ENCODE peak calls at places on chromosomes 5 and 9, in six cellular contexts. N is LNCaP clone FGC; F is tibial artery; C is suprapubic skin; J is natural killer cell; I is CD4-positive, alpha-beta T cell. X is an unnamed sample.

GRCh38 chr9:106127771-106128170 is 433.4 kb downstream of the TMEM38B start:
- DNase-seq in C (no peak), J (no peak), F (no peak), N (no peak), I (no peak), X (no peak)

GRCh38 chr5:32542216-32543059 is 42.9 kb upstream of the SUB1 start:
- DNase-seq in F (no peak), J (no peak), N (no peak), I (no peak), C (no peak), X (no peak)

GRCh38 chr5:92741906-92742305 is 839.1 kb downstream of the NR2F1-AS1 start:
- DNase-seq in C (no peak), I (no peak), N (no peak), F (no peak), J (no peak), X (no peak)

GRCh38 chr5:73515232-73515631 is 17.0 kb downstream of the BTF3 start:
- DNase-seq in J (no peak), I (no peak), C (no peak), F (no peak), N (peak), X (no peak)

GRCh38 chr5:96070625-96071246 is 109.1 kb upstream of the ELL2 start:
- DNase-seq in C (no peak), I (no peak), F (no peak), N (no peak), J (no peak), X (no peak)

GRCh38 chr5:122180863-122181519 is 51.6 kb downstream of the ZNF474 start:
- DNase-seq in C (no peak), I (no peak), F (no peak), N (no peak), J (no peak), X (no peak)

GRCh38 chr5:55306641-55307382 is 682 bp downstream of the DHX29 start:
- DNase-seq in I (no peak), C (no peak), J (no peak), N (peak), F (no peak), X (no peak)

GRCh38 chr5:172437445-172438303 is 16.7 kb downstream of the SH3PXD2B start:
- DNase-seq in N (no peak), J (no peak), I (no peak), C (peak), F (peak), X (no peak)

GRCh38 chr5:14114615-14115251 is 28.4 kb upstream of the TRIO start:
- DNase-seq in F (no peak), N (no peak), C (no peak), I (no peak), J (no peak), X (no peak)

GRCh38 chr9:98707158-98708102 is 1.3 kb downstream of the GABBR2 start:
- DNase-seq in N (peak), J (no peak), C (no peak), I (no peak), F (no peak), X (no peak)

GRCh38 chr5:127968998-127969397 is 114.6 kb upstream of the SLC12A2 start:
- DNase-seq in N (no peak), F (no peak), C (no peak), I (no peak), J (no peak), X (no peak)

GRCh38 chr9:92242115-92242778 is 51.2 kb downstream of the IARS1 start:
- DNase-seq in C (no peak), I (no peak), J (no peak), F (no peak), N (no peak), X (no peak)

GRCh38 chr5:144298658-144299057 is 128.0 kb downstream of the KCTD16 start:
- DNase-seq in N (no peak), J (no peak), I (no peak), C (no peak), F (no peak), X (no peak)

GRCh38 chr9:109441296-109441695 is 56.8 kb downstream of the PTPN3 start:
- DNase-seq in F (no peak), J (no peak), I (no peak), N (no peak), C (no peak), X (no peak)

GRCh38 chr9:76101945-76102344 is 211.5 kb downstream of the PCSK5 start:
- DNase-seq in I (no peak), F (no peak), J (no peak), C (no peak), N (no peak), X (no peak)

GRCh38 chr5:76469656-76470290 is 66.7 kb downstream of the IQGAP2 start:
- DNase-seq in F (no peak), N (no peak), I (no peak), J (no peak), C (no peak), X (no peak)

GRCh38 chr9:121839726-121840500 is 188.5 kb downstream of the DAB2IP start:
- DNase-seq in I (no peak), N (no peak), J (no peak), F (no peak), C (no peak), X (peak)

GRCh38 chr5:139828207-139828895 is 32.7 kb downstream of the PSD2 start:
- DNase-seq in F (no peak), I (no peak), J (no peak), N (no peak), C (no peak), X (no peak)

GRCh38 chr9:19028835-19029451 is 4.1 kb downstream of the SAXO1 start:
- DNase-seq in N (peak), C (no peak), F (no peak), I (no peak), J (no peak), X (no peak)

GRCh38 chr9:23117621-23118020 is 671.0 kb downstream of the DMRTA1 start:
- DNase-seq in I (no peak), J (no peak), F (no peak), N (no peak), C (no peak), X (no peak)

GRCh38 chr5:96885518-96886338 is 9.4 kb downstream of the ERAP2 start:
- DNase-seq in I (no peak), N (no peak), F (no peak), J (no peak), C (no peak), X (no peak)

GRCh38 chr9:132997591-132997990 is 19.1 kb downstream of the GFI1B start:
- DNase-seq in F (no peak), J (no peak), I (no peak), N (no peak), C (no peak), X (no peak)

GRCh38 chr5:179237770-179238627 is 107.3 kb downstream of the ADAMTS2 start:
- DNase-seq in F (no peak), N (no peak), C (peak), I (peak), J (peak), X (peak)

GRCh38 chr9:108151161-108151586 is 661.6 kb upstream of the KLF4 start:
- DNase-seq in N (no peak), I (no peak), J (no peak), F (peak), C (peak), X (no peak)

GRCh38 chr9:97853844-97854695 is 1.0 kb downstream of the FOXE1 start:
- DNase-seq in N (no peak), C (no peak), J (no peak), F (no peak), I (peak), X (peak)

GRCh38 chr5:176364765-176365662 is at the start of gene ARL10:
- DNase-seq in I (peak), C (no peak), J (no peak), N (no peak), F (peak), X (no peak)

GRCh38 chr5:37727238-37727637 is 112.6 kb downstream of the GDNF start:
- DNase-seq in I (no peak), J (no peak), N (no peak), C (no peak), F (no peak), X (no peak)

GRCh38 chr9:128555180-128555721 is 2.9 kb downstream of the SPTAN1 start:
- DNase-seq in I (no peak), C (no peak), J (no peak), N (no peak), F (no peak), X (no peak)

GRCh38 chr9:34417734-34418133 is 40.6 kb downstream of the FAM219A start:
- DNase-seq in C (no peak), F (no peak), J (no peak), N (no peak), I (no peak), X (no peak)

GRCh38 chr9:28839778-28840430 is 1266.6 kb upstream of the C9orf72 start:
- DNase-seq in J (no peak), F (no peak), I (no peak), N (no peak), C (no peak), X (no peak)

GRCh38 chr5:96661101-96661840 is 905 bp upstream of the CAST start:
- DNase-seq in C (no peak), J (peak), F (peak), I (peak), N (no peak), X (no peak)

GRCh38 chr5:53038196-53038847 is 49.2 kb downstream of the ITGA2 start:
- DNase-seq in C (no peak), F (no peak), N (no peak), I (no peak), J (no peak), X (no peak)

GRCh38 chr9:130962418-130963316 is 23.6 kb upstream of the FIBCD1 start:
- DNase-seq in F (peak), J (no peak), I (no peak), C (no peak), N (no peak), X (peak)

GRCh38 chr5:43429706-43430105 is 17.5 kb upstream of the CCL28 start:
- DNase-seq in J (no peak), N (no peak), C (no peak), I (no peak), F (no peak), X (no peak)

GRCh38 chr5:150124596-150124995 is 31.0 kb downstream of the PDGFRB start:
- DNase-seq in I (no peak), F (no peak), N (no peak), J (no peak), C (no peak), X (no peak)

GRCh38 chr5:125595095-125595494 is 828.1 kb upstream of the GRAMD2B start:
- DNase-seq in J (no peak), C (no peak), F (no peak), I (no peak), N (no peak), X (no peak)

GRCh38 chr9:120839146-120839545 is 3.6 kb downstream of the PSMD5 start:
- DNase-seq in J (no peak), F (no peak), I (no peak), C (no peak), N (no peak), X (peak)

GRCh38 chr5:132093310-132093709 is 19.7 kb downstream of the CSF2 start:
- DNase-seq in J (no peak), I (no peak), F (no peak), C (no peak), N (no peak), X (no peak)

GRCh38 chr9:79600466-79600865 is 28.7 kb downstream of the TLE4 start:
- DNase-seq in C (no peak), N (no peak), F (no peak), J (no peak), I (no peak), X (no peak)

GRCh38 chr9:79604149-79604548 is 32.4 kb downstream of the TLE4 start:
- DNase-seq in N (no peak), I (no peak), F (no peak), J (no peak), C (no peak), X (no peak)

GRCh38 chr9:79604921-79605562 is 33.3 kb downstream of the TLE4 start:
- DNase-seq in F (no peak), J (no peak), N (no peak), C (no peak), I (no peak), X (no peak)

GRCh38 chr9:79598562-79599345 is 27.0 kb downstream of the TLE4 start:
- DNase-seq in N (no peak), I (no peak), C (no peak), J (no peak), F (no peak), X (no peak)

DNA sequence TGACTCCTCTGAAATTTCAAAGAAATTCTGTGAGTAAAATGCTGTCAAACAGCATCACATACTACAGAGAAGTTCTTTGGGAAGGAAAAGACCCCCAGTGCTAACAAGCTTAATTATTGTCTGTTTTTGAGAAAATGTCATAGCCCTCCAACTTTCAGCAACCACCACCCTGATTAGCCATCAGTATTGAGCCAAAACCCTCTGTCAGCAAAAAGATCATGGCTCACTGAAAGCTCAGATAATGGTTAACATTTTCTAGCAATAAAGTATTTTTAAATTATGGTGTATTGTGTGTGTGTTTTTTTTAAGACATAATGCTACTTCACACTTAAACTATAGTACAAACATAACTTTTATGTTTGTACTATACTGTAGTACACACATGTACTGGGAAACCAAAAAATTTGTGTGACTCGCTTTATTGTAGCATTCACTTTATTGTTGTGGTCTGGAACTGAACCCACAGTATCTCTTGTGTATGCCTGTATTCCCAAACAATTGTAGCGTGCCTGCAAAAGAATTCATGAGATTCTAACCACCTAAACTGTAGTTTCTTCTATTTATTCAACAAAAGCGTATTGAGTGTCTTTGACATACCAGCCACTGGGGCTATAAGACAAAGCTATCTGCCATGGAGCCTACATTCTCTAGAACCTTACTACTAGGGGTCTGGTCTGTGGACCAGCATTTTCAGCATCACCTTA is 31.6 kb downstream of the TLE4 start:
- DNase-seq in I (no peak), C (no peak), J (no peak), F (no peak), N (no peak), X (no peak)
- TF ChIP-seq CTCF in I (no peak), C (no peak), J (no peak), F (no peak), N (no peak), X (no peak)

GRCh38 chr9:1353291-1353690 is 303.1 kb downstream of the DMRT2 start:
- DNase-seq in F (no peak), N (no peak), I (no peak), J (no peak), C (no peak), X (no peak)
- TF ChIP-seq CTCF in F (no peak), N (no peak), I (no peak), J (no peak), C (no peak), X (no peak)

GRCh38 chr5:65623482-65623881 is 651 bp downstream of the TRIM23 start:
- DNase-seq in N (no peak), C (no peak), F (no peak), I (no peak), J (no peak), X (no peak)

GRCh38 chr5:65620021-65620420 is 4.1 kb downstream of the TRIM23 start:
- DNase-seq in N (no peak), J (no peak), I (no peak), F (no peak), C (no peak), X (no peak)

GRCh38 chr5:65625743-65626142 is 916 bp downstream of the SHLD3 start:
- DNase-seq in C (no peak), J (no peak), F (no peak), N (no peak), I (no peak), X (no peak)

GRCh38 chr5:65624570-65625555 is at the start of the genes SHLD3 and TRAPPC13:
- DNase-seq in I (peak), J (peak), F (peak), N (peak), C (peak), X (no peak)

GRCh38 chr5:65624025-65624569 is at the start of gene TRIM23:
- DNase-seq in C (peak), N (peak), F (peak), J (peak), I (peak), X (peak)
- TF ChIP-seq CTCF in C (no peak), N (no peak), F (no peak), J (no peak), I (no peak), X (peak)

DNA sequence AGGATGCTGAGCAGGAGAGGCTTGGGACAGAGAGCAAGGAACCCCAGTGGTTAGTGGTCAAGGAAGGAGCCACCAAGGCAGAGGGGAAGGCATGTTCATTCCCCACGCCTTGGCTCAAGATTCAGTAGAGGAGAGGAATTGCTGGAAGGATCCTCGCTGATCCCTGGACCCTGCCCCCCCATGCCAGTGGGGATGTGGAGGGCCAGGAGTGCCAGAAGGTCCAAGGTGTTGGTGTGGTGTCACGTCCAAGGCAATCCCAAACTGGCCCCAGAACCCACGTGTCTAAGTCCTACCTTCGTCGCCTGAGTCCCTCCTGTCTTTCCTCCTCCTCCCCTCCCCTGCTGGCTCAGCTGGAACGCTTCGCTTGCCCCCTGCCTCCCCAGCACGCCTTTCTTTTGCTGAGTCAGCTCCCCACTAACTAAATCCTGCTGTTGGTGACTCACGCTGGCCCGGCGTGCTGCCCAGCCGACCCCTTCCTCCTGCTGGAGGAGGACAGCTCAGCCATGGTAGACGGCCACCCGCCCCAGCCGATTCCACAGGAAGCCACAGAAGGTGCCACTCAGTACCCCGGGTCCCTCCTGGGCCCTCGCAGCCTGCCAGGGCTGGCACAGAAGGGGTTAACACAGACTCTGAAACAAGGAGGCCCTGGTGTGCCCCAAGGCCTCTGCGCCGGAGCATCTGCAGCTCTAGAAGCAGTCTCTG is 37.6 kb upstream of the ORM1 start:
- DNase-seq in I (no peak), J (no peak), F (peak), N (no peak), C (peak), X (peak)
- TF ChIP-seq CTCF in I (no peak), J (no peak), F (no peak), N (no peak), C (no peak), X (peak)

GRCh38 chr9:123091459-123091858 is 58.0 kb downstream of the GPR21 start:
- DNase-seq in I (no peak), F (no peak), C (no peak), J (no peak), N (no peak), X (no peak)
- TF ChIP-seq CTCF in I (no peak), F (no peak), C (no peak), J (no peak), N (peak), X (peak)

GRCh38 chr5:80127037-80127642 is 92.0 kb downstream of the THBS4 start:
- DNase-seq in N (no peak), F (no peak), I (no peak), J (no peak), C (no peak), X (no peak)
- TF ChIP-seq CTCF in N (no peak), F (no peak), I (no peak), J (no peak), C (no peak), X (no peak)

GRCh38 chr9:124861342-124862229 is at the start of the genes ARPC5L and RPL35:
- DNase-seq in F (peak), J (peak), C (peak), I (peak), N (peak), X (peak)
- TF ChIP-seq CTCF in F (peak), J (peak), C (no peak), I (peak), N (peak), X (peak)

DNA sequence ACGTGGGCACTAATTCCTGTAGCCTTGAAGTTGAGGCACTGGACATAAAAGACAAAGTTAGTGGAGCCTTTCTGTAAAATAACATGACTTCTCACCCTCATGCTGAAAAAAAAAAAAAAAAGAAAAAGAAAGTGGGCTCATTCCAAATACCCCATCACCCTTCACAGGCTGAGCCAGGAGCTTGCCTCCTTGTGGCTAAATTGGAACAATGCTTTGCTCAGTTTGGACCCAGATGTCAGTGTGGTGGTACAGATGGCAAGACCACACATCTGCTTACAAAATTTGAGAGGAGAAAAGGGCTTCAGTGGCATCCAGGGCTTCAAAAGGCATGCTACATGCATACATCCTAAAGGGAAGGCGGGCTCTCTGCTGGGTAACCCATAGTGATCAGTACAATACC is 342.8 kb downstream of the EBF1 start:
- DNase-seq in I (no peak), N (no peak), J (no peak), C (no peak), F (no peak), X (no peak)
- TF ChIP-seq CTCF in I (no peak), N (no peak), J (no peak), C (no peak), F (no peak), X (peak)

GRCh38 chr5:115511632-115512031 is 32.9 kb downstream of the FEM1C start:
- DNase-seq in N (no peak), F (no peak), I (no peak), J (no peak), C (no peak), X (no peak)
- TF ChIP-seq CTCF in N (no peak), F (no peak), I (no peak), J (no peak), C (no peak), X (no peak)

GRCh38 chr5:138448481-138449398 is 9.9 kb downstream of the REEP2 start:
- DNase-seq in C (no peak), I (no peak), N (no peak), F (no peak), J (no peak), X (peak)
- TF ChIP-seq CTCF in C (no peak), I (no peak), N (no peak), F (no peak), J (no peak), X (no peak)

X was measured in osteocyte.